ENCODE peak calls at places on chromosomes 6 and 20, in nine cellular contexts. E is aorta, A is cardiac muscle cell, Z is lung, L is A549, P is OCI-LY7, R is suprapubic skin, H is GM12865, X is GM23248. G is an unnamed sample.

GRCh38 chr6:123715243-123715863 is 78.6 kb upstream of the TRDN start:
- DNase-seq in X (peak), A (peak), H (peak), Z (no peak), E (no peak), R (no peak), P (peak), L (peak), G (peak)

GRCh38 chr6:107368471-107368870 is 90.9 kb downstream of the PDSS2 start:
- DNase-seq in E (no peak), H (no peak), L (no peak), A (no peak), Z (no peak), P (no peak), X (no peak), R (no peak), G (no peak)

GRCh38 chr6:43172127-43173007 is 1.3 kb downstream of the SRF start:
- DNase-seq in A (peak), P (peak), R (no peak), L (peak), X (peak), E (peak), H (peak), Z (peak), G (peak)

GRCh38 chr6:106511274-106512047 is 117.8 kb downstream of the RTN4IP1 start:
- DNase-seq in H (peak), A (peak), Z (no peak), E (peak), L (no peak), R (no peak), X (peak), P (peak), G (peak)

GRCh38 chr20:45181639-45182038 is 6.9 kb downstream of the PI3 start:
- DNase-seq in A (no peak), X (peak), Z (no peak), L (no peak), P (no peak), H (no peak), R (no peak), E (no peak), G (peak)

GRCh38 chr6:441126-441920 is 49.8 kb downstream of the IRF4 start:
- DNase-seq in A (no peak), P (no peak), R (no peak), L (no peak), Z (no peak), E (no peak), H (no peak), X (no peak), G (no peak)

GRCh38 chr6:32439708-32440214 is at the start of gene HLA-DRA:
- DNase-seq in H (peak), X (peak), Z (peak), L (peak), E (no peak), A (peak), R (no peak), P (peak), G (peak)

GRCh38 chr6:43963877-43964658 is 163.2 kb downstream of the MRPL14 start:
- DNase-seq in E (no peak), H (no peak), Z (no peak), X (no peak), L (no peak), R (no peak), A (no peak), P (no peak), G (no peak)

GRCh38 chr6:156562636-156563035 is 214.5 kb upstream of the ARID1B start:
- DNase-seq in E (no peak), H (no peak), P (no peak), Z (no peak), X (no peak), L (no peak), R (no peak), A (no peak), G (no peak)

GRCh38 chr20:64113444-64113775 is 6.0 kb upstream of the NPBWR2 start:
- DNase-seq in E (no peak), H (no peak), A (no peak), Z (no peak), X (no peak), R (peak), L (no peak), P (no peak), G (no peak)

GRCh38 chr6:5813625-5814027 is 193.1 kb downstream of the NRN1 start:
- DNase-seq in Z (no peak), R (no peak), H (peak), X (no peak), P (no peak), A (no peak), L (no peak), E (no peak), G (no peak)
- H3K4me3 ChIP-seq in Z (no peak), R (no peak), H (no peak), X (no peak), P (no peak), A (no peak), L (no peak), E (no peak), G (no peak)

GRCh38 chr20:22582960-22583772 is 1.2 kb downstream of the FOXA2 start:
- DNase-seq in X (peak), E (no peak), L (peak), Z (no peak), A (peak), H (no peak), P (no peak), R (no peak), G (no peak)
- H3K4me3 ChIP-seq in X (no peak), E (peak), L (peak), Z (peak), A (no peak), H (no peak), P (no peak), R (peak), G (peak)

DNA sequence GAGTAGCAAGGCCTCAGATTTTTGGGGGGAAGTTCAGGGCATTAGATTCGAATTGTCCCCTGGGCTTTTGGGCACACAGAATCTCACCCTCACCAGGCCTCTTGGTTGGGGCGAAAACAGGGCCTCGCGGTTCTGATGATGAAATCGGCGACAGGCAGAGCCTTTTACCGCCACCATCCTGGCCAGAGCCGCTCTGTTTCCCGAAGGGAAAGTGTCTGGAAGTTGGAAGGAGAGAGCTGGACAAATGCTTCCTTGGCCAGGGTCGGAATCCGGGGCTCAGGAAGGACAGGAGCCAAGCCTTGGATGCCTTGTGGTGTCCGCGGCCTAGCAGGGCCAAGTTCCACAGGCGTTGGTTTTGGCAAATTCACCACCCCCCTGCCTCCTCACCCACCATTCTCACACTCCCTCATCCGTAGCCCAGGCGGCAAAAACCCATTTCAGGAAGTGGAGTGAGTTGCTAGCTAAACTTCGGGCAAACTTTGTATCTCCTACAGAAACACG is 3.5 kb upstream of the TFAP2A start:
- DNase-seq in E (no peak), X (no peak), P (no peak), Z (no peak), A (no peak), R (no peak), L (no peak), H (peak), G (no peak)
- H3K4me3 ChIP-seq in E (no peak), X (no peak), P (no peak), Z (no peak), A (no peak), R (peak), L (no peak), H (peak), G (no peak)

GRCh38 chr20:3784226-3784853 is 2.2 kb downstream of the CENPB start:
- DNase-seq in L (no peak), Z (peak), E (peak), A (no peak), X (peak), H (no peak), R (no peak), P (no peak), G (no peak)

GRCh38 chr20:3782597-3782996 is 1.3 kb upstream of the SPEF1 start:
- DNase-seq in R (no peak), A (no peak), Z (no peak), E (peak), X (no peak), H (no peak), L (no peak), P (no peak), G (no peak)

GRCh38 chr20:3783068-3783489 is 1.8 kb upstream of the SPEF1 start:
- DNase-seq in X (no peak), A (no peak), R (no peak), E (no peak), Z (no peak), H (no peak), P (no peak), L (no peak), G (no peak)

GRCh38 chr20:3784863-3785239 is 1.7 kb downstream of the CENPB start:
- DNase-seq in H (no peak), A (no peak), L (no peak), E (no peak), P (no peak), R (no peak), Z (no peak), X (no peak), G (no peak)

DNA sequence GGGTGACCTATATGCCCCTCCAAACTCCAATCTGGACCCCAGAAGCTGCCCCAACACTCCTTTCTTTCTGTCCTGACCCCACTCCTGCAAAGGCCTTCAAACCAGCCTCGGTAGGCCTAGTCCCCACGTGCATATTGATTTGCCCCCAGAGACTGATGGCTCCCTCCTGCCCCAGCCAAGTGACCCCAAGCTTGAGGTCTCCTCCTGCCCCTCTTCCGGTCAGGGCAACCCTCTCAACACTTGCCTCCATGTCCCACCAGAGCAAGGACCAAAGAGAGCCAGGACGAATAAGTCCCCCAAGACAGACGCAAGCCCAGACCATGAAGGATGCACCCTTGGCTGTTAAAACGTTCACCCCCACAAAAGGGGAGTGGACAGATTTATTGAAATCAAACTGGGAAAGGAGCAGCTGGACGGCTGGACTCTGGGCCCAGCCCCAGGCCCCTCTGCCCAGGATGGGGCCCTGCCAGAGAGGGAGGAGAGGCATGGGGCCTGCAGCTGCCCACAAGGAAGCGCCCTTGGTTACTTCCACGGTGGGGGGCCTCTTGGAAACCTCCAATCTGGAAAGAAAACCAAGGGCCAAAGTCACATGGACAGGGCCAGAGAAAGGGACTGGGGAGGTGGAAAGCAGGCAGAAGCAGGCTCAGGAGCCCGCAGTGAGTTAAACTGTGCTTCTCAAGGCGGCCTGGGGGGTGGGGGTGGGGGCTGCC is 2.4 kb upstream of the SPEF1 start:
- DNase-seq in Z (no peak), X (no peak), H (no peak), E (no peak), P (no peak), R (no peak), A (no peak), L (no peak), G (no peak)
- H3K4me3 ChIP-seq in Z (no peak), X (peak), H (no peak), E (no peak), P (no peak), R (peak), A (no peak), L (no peak), G (peak)

GRCh38 chr6:102216232-102216631 is 822.7 kb downstream of the GRIK2 start:
- DNase-seq in H (no peak), A (no peak), X (no peak), Z (no peak), P (no peak), L (no peak), E (no peak), R (no peak), G (no peak)
- H3K4me3 ChIP-seq in H (no peak), A (no peak), X (no peak), Z (no peak), P (no peak), L (no peak), E (no peak), R (no peak), G (no peak)

GRCh38 chr6:67706388-67706787 is 928.7 kb upstream of the ADGRB3 start:
- DNase-seq in R (no peak), H (no peak), X (no peak), L (no peak), Z (no peak), E (no peak), A (no peak), P (no peak), G (peak)
- H3K4me3 ChIP-seq in R (no peak), H (no peak), X (no peak), L (no peak), Z (no peak), E (no peak), A (no peak), P (no peak), G (no peak)

GRCh38 chr20:62132421-62132820 is 10.1 kb downstream of the LSM14B start:
- DNase-seq in Z (no peak), L (no peak), H (no peak), A (no peak), E (no peak), P (no peak), X (peak), R (no peak), G (no peak)
- H3K4me3 ChIP-seq in Z (no peak), L (no peak), H (no peak), A (no peak), E (no peak), P (no peak), X (no peak), R (no peak), G (no peak)

GRCh38 chr6:10419749-10420545 is 5.1 kb upstream of the TFAP2A start:
- DNase-seq in X (peak), E (no peak), Z (no peak), L (no peak), A (no peak), H (peak), R (no peak), P (no peak), G (no peak)
- H3K4me3 ChIP-seq in X (peak), E (no peak), Z (no peak), L (no peak), A (peak), H (no peak), R (peak), P (no peak), G (no peak)

GRCh38 chr6:29976253-29976587 is 33.9 kb downstream of the HLA-A start:
- DNase-seq in L (no peak), H (no peak), R (no peak), A (no peak), X (no peak), P (no peak), Z (no peak), E (no peak), G (no peak)
- H3K4me3 ChIP-seq in L (peak), H (peak), R (peak), A (peak), X (peak), P (peak), Z (peak), E (peak), G (peak)